ENCODE peak calls at places on chromosomes 16 and 17, in nine cellular contexts. E is brain microvascular endothelial cell, B is thoracic aorta, T is stomach, F is hepatocyte, O is fibroblast of lung, W is uterus, N is transverse colon, Y is astrocyte. U is an unnamed sample.

GRCh38 chr17:80284631-80285030 is 24.0 kb downstream of the RNF213 start:
- DNase-seq in E (no peak), B (no peak), T (no peak), F (no peak), O (no peak), W (no peak), N (no peak), Y (no peak), U (no peak)

GRCh38 chr16:84867696-84868095 is 47.9 kb downstream of the CRISPLD2 start:
- DNase-seq in E (no peak), B (no peak), T (no peak), F (no peak), O (no peak), W (no peak), N (no peak), Y (no peak), U (no peak)

GRCh38 chr16:55392701-55393100 is 68.7 kb downstream of the IRX6 start:
- DNase-seq in E (no peak), B (no peak), T (no peak), F (no peak), O (peak; percentile 6), W (no peak), N (no peak), Y (peak; percentile 2), U (no peak)

GRCh38 chr17:7579839-7580630 is 597 bp downstream of the CD68 start:
- DNase-seq in E (no peak), B (no peak), T (no peak), F (no peak), O (no peak), W (no peak), N (no peak), Y (no peak), U (no peak)

GRCh38 chr16:84367750-84368320 is 503 bp upstream of the ATP2C2 start:
- DNase-seq in E (no peak), B (no peak), T (peak; percentile 44), F (peak; percentile 53), O (no peak), W (no peak), N (peak; percentile 60), Y (no peak), U (no peak)

GRCh38 chr17:34996422-34997029 is 16.2 kb downstream of the LIG3 start:
- DNase-seq in E (no peak), B (no peak), T (no peak), F (no peak), O (no peak), W (no peak), N (no peak), Y (no peak), U (no peak)

GRCh38 chr17:61402978-61403845 is 3.6 kb downstream of the TBX2 start:
- DNase-seq in E (peak; percentile 43), B (no peak), T (no peak), F (no peak), O (no peak), W (peak; percentile 15), N (no peak), Y (no peak), U (no peak)

GRCh38 chr17:35769895-35770486 is 9.3 kb downstream of the C17orf50 start:
- DNase-seq in E (no peak), B (no peak), T (no peak), F (no peak), O (no peak), W (no peak), N (no peak), Y (no peak), U (no peak)

GRCh38 chr16:75079346-75079926 is 37.1 kb downstream of the LDHD start:
- DNase-seq in E (peak; percentile 31), B (no peak), T (no peak), F (no peak), O (no peak), W (no peak), N (no peak), Y (no peak), U (no peak)

GRCh38 chr17:34390649-34391048 is 27.6 kb upstream of the CCL1 start:
- DNase-seq in E (no peak), B (no peak), T (no peak), F (no peak), O (no peak), W (no peak), N (no peak), Y (no peak), U (no peak)

GRCh38 chr17:71963341-71963740 is 157.5 kb upstream of the SOX9 start:
- DNase-seq in E (no peak), B (no peak), T (no peak), F (no peak), O (no peak), W (no peak), N (no peak), Y (no peak), U (no peak)

GRCh38 chr16:71914802-71915201 is 19.5 kb downstream of the IST1 start:
- DNase-seq in E (no peak), B (no peak), T (no peak), F (no peak), O (no peak), W (no peak), N (no peak), Y (no peak), U (no peak)

GRCh38 chr16:71911121-71911520 is 15.8 kb downstream of the IST1 start:
- DNase-seq in E (no peak), B (no peak), T (no peak), F (no peak), O (no peak), W (no peak), N (peak; percentile 27), Y (no peak), U (no peak)

GRCh38 chr16:71916397-71916920 is 21.1 kb downstream of the IST1 start:
- DNase-seq in E (peak; percentile 53), B (no peak), T (no peak), F (no peak), O (peak; percentile 58), W (no peak), N (no peak), Y (peak; percentile 64), U (no peak)

GRCh38 chr16:71915350-71915749 is 20.0 kb downstream of the IST1 start:
- DNase-seq in E (no peak), B (no peak), T (no peak), F (no peak), O (no peak), W (no peak), N (no peak), Y (no peak), U (no peak)

DNA sequence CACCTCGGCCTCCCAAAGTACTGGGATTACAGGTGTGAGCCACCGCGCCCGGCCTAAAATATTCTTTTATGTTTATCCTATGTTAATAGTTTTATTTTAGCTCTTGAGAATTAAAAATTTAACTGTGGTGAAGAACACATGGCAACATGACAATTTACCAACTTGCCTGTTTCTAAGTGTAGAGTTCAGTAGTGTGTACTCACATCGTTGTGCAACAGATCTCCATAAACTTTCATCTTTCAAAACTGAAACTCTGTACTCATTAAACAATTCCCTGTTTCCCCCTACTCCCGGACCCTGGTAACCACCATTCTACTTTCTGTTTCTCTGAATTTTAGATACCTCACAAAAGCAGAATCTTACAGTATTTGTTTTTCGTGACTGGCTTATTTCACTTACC is 17.2 kb downstream of the IST1 start:
- DNase-seq in E (no peak), B (no peak), T (no peak), F (no peak), O (no peak), W (no peak), N (no peak), Y (no peak), U (no peak)
- H3K4me3 ChIP-seq in E (no peak overlapping the region), B (no peak overlapping the region), T (no peak overlapping the region), F (no peak overlapping the region), O (no peak overlapping the region), W (no peak overlapping the region), N (no peak overlapping the region), Y (no peak overlapping the region), U (no peak overlapping the region)

DNA sequence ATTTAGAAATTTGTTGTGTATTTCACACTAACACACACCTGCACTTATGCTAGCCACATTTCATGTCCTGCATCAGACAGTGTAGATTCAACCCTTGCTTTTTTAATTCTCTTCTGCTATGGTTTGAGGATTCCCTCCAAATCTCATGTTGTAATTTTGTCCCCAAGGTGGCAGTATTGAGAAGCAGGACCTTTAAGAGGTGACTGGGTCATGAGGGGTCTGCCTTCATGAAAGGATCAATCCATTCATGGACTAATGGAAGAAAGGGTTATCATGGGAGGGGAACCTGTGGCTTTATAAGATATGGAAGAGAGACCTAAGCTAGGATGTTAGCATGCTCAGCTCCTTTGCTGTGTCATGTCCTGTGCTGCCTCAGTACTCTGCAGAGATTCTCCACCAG is 1032.2 kb downstream of the CDH11 start:
- DNase-seq in E (peak; percentile 23), B (no peak), T (no peak), F (peak; percentile 45), O (peak; percentile 14), W (no peak), N (no peak), Y (no peak), U (no peak)
- TF ChIP-seq CTCF in E (peak; percentile 68), B (peak; percentile 28), T (no peak), F (peak; percentile 61), O (peak; percentile 52), W (peak; percentile 29), N (peak; percentile 29), Y (peak; percentile 49), U (peak; percentile 62)

DNA sequence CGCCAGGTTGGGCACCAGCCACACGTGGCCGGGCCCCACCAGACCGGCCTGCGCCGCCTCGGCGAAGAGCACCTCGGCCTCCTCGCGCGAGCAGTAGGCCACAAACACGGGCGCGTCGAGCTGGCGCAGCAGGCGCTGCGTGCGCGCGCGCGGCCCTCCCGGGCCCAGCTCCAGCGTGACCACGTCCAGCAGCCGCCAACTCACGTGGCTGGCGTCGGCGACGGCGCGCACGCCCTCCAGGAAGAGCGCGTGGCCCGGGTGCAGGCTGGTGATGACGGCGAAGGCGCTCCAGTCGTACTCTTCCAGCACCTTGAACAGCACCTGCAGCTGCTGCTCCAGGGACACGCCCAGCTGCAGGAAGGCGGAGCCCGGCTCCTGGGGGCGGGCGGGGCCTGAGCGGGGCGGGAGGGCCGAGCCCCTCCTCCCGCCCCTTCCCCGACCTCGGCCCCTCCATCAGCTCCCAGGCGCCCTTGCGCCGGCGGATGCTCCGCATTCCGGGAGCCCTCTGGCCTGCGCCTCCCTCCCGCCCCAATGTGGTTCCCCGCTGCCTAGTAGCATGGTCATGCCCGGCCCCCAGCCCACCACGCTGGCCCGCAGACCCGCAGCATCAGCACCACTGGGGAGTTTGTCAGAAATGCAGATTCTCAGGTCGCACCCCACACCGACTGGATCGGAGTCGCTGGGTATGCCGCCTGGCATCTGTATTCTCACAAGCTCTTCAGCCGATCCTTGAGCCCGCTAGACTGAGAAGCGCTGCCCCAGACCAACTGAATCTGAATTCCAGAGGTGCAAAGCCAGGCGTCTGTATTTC is 7.2 kb downstream of the GRIN2C start:
- DNase-seq in E (no peak), B (no peak), T (no peak), F (peak; percentile 76), O (peak; percentile 19), W (no peak), N (peak; percentile 27), Y (no peak), U (no peak)
- H3K27me3 ChIP-seq in E (peaks cover 41% of the 10 kb centered on the region), B (no peaks in the 10 kb centered on the region), T (peaks cover 83% of the 10 kb centered on the region), F (peaks cover 65% of the 10 kb centered on the region), O (peaks cover 54% of the 10 kb centered on the region), W (peaks cover 10% of the 10 kb centered on the region), N (peaks cover 77% of the 10 kb centered on the region), Y (peaks cover 48% of the 10 kb centered on the region), U (peaks cover 40% of the 10 kb centered on the region)

DNA sequence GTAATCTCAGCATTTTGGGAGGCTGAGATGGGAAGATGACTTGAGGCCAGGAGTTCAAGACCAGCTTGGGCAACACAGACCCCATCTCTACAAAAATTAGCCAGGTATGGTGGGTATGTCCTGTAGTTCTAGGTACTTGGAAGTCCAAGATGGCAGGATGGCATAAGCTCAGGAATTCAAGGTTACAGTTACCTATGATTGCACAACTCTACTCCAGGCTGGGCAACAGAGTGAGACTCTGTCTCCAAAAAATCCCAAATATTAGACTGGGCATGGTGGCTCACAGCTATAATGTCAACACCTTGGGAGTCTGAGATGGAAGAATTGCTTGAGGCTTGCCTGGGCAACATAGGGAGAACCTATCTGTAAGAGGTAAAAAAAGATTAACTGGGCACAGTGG is 63.4 kb downstream of the CRLF3 start:
- DNase-seq in E (no peak), B (no peak), T (no peak), F (no peak), O (no peak), W (no peak), N (no peak), Y (no peak), U (no peak)
- H3K4me3 ChIP-seq in E (no peak overlapping the region), B (no peak overlapping the region), T (no peak overlapping the region), F (no peak overlapping the region), O (no peak overlapping the region), W (no peak overlapping the region), N (no peak overlapping the region), Y (no peak overlapping the region), U (no peak overlapping the region)

U was measured in BJ.